ENCODE peak calls at places on chromosomes 12 and 14, in eight cellular contexts. One of them, this sample, is unnamed.

GRCh38 chr12:69388371-69388770 is 28.8 kb downstream of the YEATS4 start:
- DNase-seq in T follicular helper cell: no peak
- DNase-seq in LoVo: peak
- DNase-seq in activated CD8-positive, alpha-beta memory T cell treated with anti-CD3 and anti-CD28 coated beads, Interleukin-2, amount 50 U/mL, for 4 hours: no peak
- DNase-seq in C1 segment of cervical spinal cord: no peak
- DNase-seq in WERI-Rb-1: no peak
- DNase-seq in adipocyte: peak
- DNase-seq in fibroblast of mammary gland: peak
- DNase-seq in this sample: peak

GRCh38 chr12:116591608-116592115 is 32.5 kb downstream of the MAP1LC3B2 start:
- DNase-seq in T follicular helper cell: no peak
- DNase-seq in LoVo: no peak
- DNase-seq in activated CD8-positive, alpha-beta memory T cell treated with anti-CD3 and anti-CD28 coated beads, Interleukin-2, amount 50 U/mL, for 4 hours: no peak
- DNase-seq in C1 segment of cervical spinal cord: no peak
- DNase-seq in WERI-Rb-1: no peak
- DNase-seq in adipocyte: peak
- DNase-seq in fibroblast of mammary gland: peak
- DNase-seq in this sample: no peak

GRCh38 chr14:105138021-105138541 is 30.5 kb downstream of the JAG2 start:
- DNase-seq in T follicular helper cell: no peak
- DNase-seq in LoVo: no peak
- DNase-seq in activated CD8-positive, alpha-beta memory T cell treated with anti-CD3 and anti-CD28 coated beads, Interleukin-2, amount 50 U/mL, for 4 hours: peak
- DNase-seq in C1 segment of cervical spinal cord: no peak
- DNase-seq in WERI-Rb-1: peak
- DNase-seq in adipocyte: no peak
- DNase-seq in fibroblast of mammary gland: no peak
- DNase-seq in this sample: no peak

GRCh38 chr12:21774358-21775129 is at the start of gene KCNJ8:
- DNase-seq in T follicular helper cell: no peak
- DNase-seq in LoVo: peak
- DNase-seq in activated CD8-positive, alpha-beta memory T cell treated with anti-CD3 and anti-CD28 coated beads, Interleukin-2, amount 50 U/mL, for 4 hours: no peak
- DNase-seq in C1 segment of cervical spinal cord: peak
- DNase-seq in WERI-Rb-1: peak
- DNase-seq in adipocyte: peak
- DNase-seq in fibroblast of mammary gland: peak
- DNase-seq in this sample: no peak

GRCh38 chr14:63078606-63079005 is 33.3 kb upstream of the KCNH5 start:
- DNase-seq in T follicular helper cell: no peak
- DNase-seq in LoVo: no peak
- DNase-seq in activated CD8-positive, alpha-beta memory T cell treated with anti-CD3 and anti-CD28 coated beads, Interleukin-2, amount 50 U/mL, for 4 hours: no peak
- DNase-seq in C1 segment of cervical spinal cord: no peak
- DNase-seq in WERI-Rb-1: no peak
- DNase-seq in adipocyte: peak
- DNase-seq in fibroblast of mammary gland: no peak
- DNase-seq in this sample: no peak

GRCh38 chr14:69241577-69241976 is 18.4 kb upstream of the GALNT16 start:
- DNase-seq in T follicular helper cell: no peak
- DNase-seq in LoVo: no peak
- DNase-seq in activated CD8-positive, alpha-beta memory T cell treated with anti-CD3 and anti-CD28 coated beads, Interleukin-2, amount 50 U/mL, for 4 hours: no peak
- DNase-seq in C1 segment of cervical spinal cord: no peak
- DNase-seq in WERI-Rb-1: no peak
- DNase-seq in adipocyte: no peak
- DNase-seq in fibroblast of mammary gland: peak
- DNase-seq in this sample: no peak

GRCh38 chr12:39571351-39571750 is 48.3 kb downstream of the ABCD2 start:
- DNase-seq in T follicular helper cell: no peak
- DNase-seq in LoVo: no peak
- DNase-seq in activated CD8-positive, alpha-beta memory T cell treated with anti-CD3 and anti-CD28 coated beads, Interleukin-2, amount 50 U/mL, for 4 hours: no peak
- DNase-seq in C1 segment of cervical spinal cord: no peak
- DNase-seq in WERI-Rb-1: no peak
- DNase-seq in adipocyte: no peak
- DNase-seq in fibroblast of mammary gland: peak
- DNase-seq in this sample: no peak

GRCh38 chr14:39219075-39219499 is 14.6 kb upstream of the MIA2 start:
- DNase-seq in T follicular helper cell: no peak
- DNase-seq in LoVo: peak
- DNase-seq in activated CD8-positive, alpha-beta memory T cell treated with anti-CD3 and anti-CD28 coated beads, Interleukin-2, amount 50 U/mL, for 4 hours: no peak
- DNase-seq in C1 segment of cervical spinal cord: no peak
- DNase-seq in WERI-Rb-1: no peak
- DNase-seq in adipocyte: no peak
- DNase-seq in fibroblast of mammary gland: peak
- DNase-seq in this sample: peak

GRCh38 chr12:12443482-12443881 is 86.6 kb downstream of the BORCS5 start:
- DNase-seq in T follicular helper cell: no peak
- DNase-seq in LoVo: no peak
- DNase-seq in activated CD8-positive, alpha-beta memory T cell treated with anti-CD3 and anti-CD28 coated beads, Interleukin-2, amount 50 U/mL, for 4 hours: no peak
- DNase-seq in C1 segment of cervical spinal cord: no peak
- DNase-seq in WERI-Rb-1: no peak
- DNase-seq in adipocyte: no peak
- DNase-seq in fibroblast of mammary gland: peak
- DNase-seq in this sample: no peak

GRCh38 chr14:106094654-106095189 is 568.3 kb downstream of the TMEM121 start:
- DNase-seq in T follicular helper cell: peak
- DNase-seq in LoVo: no peak
- DNase-seq in activated CD8-positive, alpha-beta memory T cell treated with anti-CD3 and anti-CD28 coated beads, Interleukin-2, amount 50 U/mL, for 4 hours: no peak
- DNase-seq in C1 segment of cervical spinal cord: no peak
- DNase-seq in WERI-Rb-1: peak
- DNase-seq in adipocyte: no peak
- DNase-seq in fibroblast of mammary gland: no peak
- DNase-seq in this sample: no peak

GRCh38 chr12:127729381-127729780 is 537.6 kb upstream of the TMEM132C start:
- DNase-seq in T follicular helper cell: no peak
- DNase-seq in LoVo: no peak
- DNase-seq in activated CD8-positive, alpha-beta memory T cell treated with anti-CD3 and anti-CD28 coated beads, Interleukin-2, amount 50 U/mL, for 4 hours: no peak
- DNase-seq in C1 segment of cervical spinal cord: no peak
- DNase-seq in WERI-Rb-1: no peak
- DNase-seq in adipocyte: no peak
- DNase-seq in fibroblast of mammary gland: peak
- DNase-seq in this sample: no peak

GRCh38 chr12:78963439-78964222 is 99.1 kb downstream of the SYT1 start:
- DNase-seq in T follicular helper cell: no peak
- DNase-seq in LoVo: no peak
- DNase-seq in activated CD8-positive, alpha-beta memory T cell treated with anti-CD3 and anti-CD28 coated beads, Interleukin-2, amount 50 U/mL, for 4 hours: no peak
- DNase-seq in C1 segment of cervical spinal cord: no peak
- DNase-seq in WERI-Rb-1: no peak
- DNase-seq in adipocyte: peak
- DNase-seq in fibroblast of mammary gland: peak
- DNase-seq in this sample: peak

GRCh38 chr12:105670664-105671063 is 340.2 kb downstream of the C12orf75 start:
- DNase-seq in T follicular helper cell: no peak
- DNase-seq in LoVo: no peak
- DNase-seq in activated CD8-positive, alpha-beta memory T cell treated with anti-CD3 and anti-CD28 coated beads, Interleukin-2, amount 50 U/mL, for 4 hours: no peak
- DNase-seq in C1 segment of cervical spinal cord: no peak
- DNase-seq in WERI-Rb-1: no peak
- DNase-seq in adipocyte: peak
- DNase-seq in fibroblast of mammary gland: no peak
- DNase-seq in this sample: no peak

GRCh38 chr12:92035477-92035876 is 110.2 kb downstream of the BTG1 start:
- DNase-seq in T follicular helper cell: no peak
- DNase-seq in LoVo: no peak
- DNase-seq in activated CD8-positive, alpha-beta memory T cell treated with anti-CD3 and anti-CD28 coated beads, Interleukin-2, amount 50 U/mL, for 4 hours: no peak
- DNase-seq in C1 segment of cervical spinal cord: no peak
- DNase-seq in WERI-Rb-1: no peak
- DNase-seq in adipocyte: no peak
- DNase-seq in fibroblast of mammary gland: no peak
- DNase-seq in this sample: no peak

GRCh38 chr12:73678335-73678734 is 859.3 kb upstream of the ATXN7L3B start:
- DNase-seq in T follicular helper cell: no peak
- DNase-seq in LoVo: peak
- DNase-seq in activated CD8-positive, alpha-beta memory T cell treated with anti-CD3 and anti-CD28 coated beads, Interleukin-2, amount 50 U/mL, for 4 hours: no peak
- DNase-seq in C1 segment of cervical spinal cord: no peak
- DNase-seq in WERI-Rb-1: no peak
- DNase-seq in adipocyte: no peak
- DNase-seq in fibroblast of mammary gland: no peak
- DNase-seq in this sample: no peak

GRCh38 chr12:71297930-71298329 is 140.1 kb upstream of the TSPAN8 start:
- DNase-seq in T follicular helper cell: no peak
- DNase-seq in LoVo: no peak
- DNase-seq in activated CD8-positive, alpha-beta memory T cell treated with anti-CD3 and anti-CD28 coated beads, Interleukin-2, amount 50 U/mL, for 4 hours: no peak
- DNase-seq in C1 segment of cervical spinal cord: no peak
- DNase-seq in WERI-Rb-1: no peak
- DNase-seq in adipocyte: no peak
- DNase-seq in fibroblast of mammary gland: no peak
- DNase-seq in this sample: no peak

GRCh38 chr14:36975834-36976233 is 196.6 kb downstream of the SLC25A21 start:
- DNase-seq in T follicular helper cell: no peak
- DNase-seq in LoVo: no peak
- DNase-seq in activated CD8-positive, alpha-beta memory T cell treated with anti-CD3 and anti-CD28 coated beads, Interleukin-2, amount 50 U/mL, for 4 hours: no peak
- DNase-seq in C1 segment of cervical spinal cord: no peak
- DNase-seq in WERI-Rb-1: no peak
- DNase-seq in adipocyte: peak
- DNase-seq in fibroblast of mammary gland: peak
- DNase-seq in this sample: no peak

GRCh38 chr14:85217412-85217811 is 312.5 kb upstream of the FLRT2 start:
- DNase-seq in T follicular helper cell: no peak
- DNase-seq in LoVo: no peak
- DNase-seq in activated CD8-positive, alpha-beta memory T cell treated with anti-CD3 and anti-CD28 coated beads, Interleukin-2, amount 50 U/mL, for 4 hours: no peak
- DNase-seq in C1 segment of cervical spinal cord: no peak
- DNase-seq in WERI-Rb-1: no peak
- DNase-seq in adipocyte: peak
- DNase-seq in fibroblast of mammary gland: peak
- DNase-seq in this sample: no peak

GRCh38 chr12:114013601-114014345 is 47.6 kb upstream of the RBM19 start:
- DNase-seq in T follicular helper cell: no peak
- DNase-seq in LoVo: no peak
- DNase-seq in activated CD8-positive, alpha-beta memory T cell treated with anti-CD3 and anti-CD28 coated beads, Interleukin-2, amount 50 U/mL, for 4 hours: no peak
- DNase-seq in C1 segment of cervical spinal cord: no peak
- DNase-seq in WERI-Rb-1: no peak
- DNase-seq in adipocyte: no peak
- DNase-seq in fibroblast of mammary gland: peak
- DNase-seq in this sample: peak

GRCh38 chr12:116894913-116895312 is 13.7 kb upstream of the HRK start:
- DNase-seq in T follicular helper cell: no peak
- DNase-seq in LoVo: no peak
- DNase-seq in activated CD8-positive, alpha-beta memory T cell treated with anti-CD3 and anti-CD28 coated beads, Interleukin-2, amount 50 U/mL, for 4 hours: no peak
- DNase-seq in C1 segment of cervical spinal cord: no peak
- DNase-seq in WERI-Rb-1: no peak
- DNase-seq in adipocyte: no peak
- DNase-seq in fibroblast of mammary gland: no peak
- DNase-seq in this sample: no peak

GRCh38 chr12:50715174-50715573 is 48.7 kb upstream of the ATF1 start:
- DNase-seq in T follicular helper cell: no peak
- DNase-seq in LoVo: no peak
- DNase-seq in activated CD8-positive, alpha-beta memory T cell treated with anti-CD3 and anti-CD28 coated beads, Interleukin-2, amount 50 U/mL, for 4 hours: no peak
- DNase-seq in C1 segment of cervical spinal cord: no peak
- DNase-seq in WERI-Rb-1: no peak
- DNase-seq in adipocyte: peak
- DNase-seq in fibroblast of mammary gland: no peak
- DNase-seq in this sample: no peak

GRCh38 chr14:61706096-61706690 is 10.9 kb downstream of the HIF1A start:
- DNase-seq in T follicular helper cell: no peak
- DNase-seq in LoVo: no peak
- DNase-seq in activated CD8-positive, alpha-beta memory T cell treated with anti-CD3 and anti-CD28 coated beads, Interleukin-2, amount 50 U/mL, for 4 hours: no peak
- DNase-seq in C1 segment of cervical spinal cord: no peak
- DNase-seq in WERI-Rb-1: no peak
- DNase-seq in adipocyte: peak
- DNase-seq in fibroblast of mammary gland: no peak
- DNase-seq in this sample: no peak

GRCh38 chr14:64845878-64846277 is 33.8 kb downstream of the SPTB start:
- DNase-seq in T follicular helper cell: no peak
- DNase-seq in LoVo: no peak
- DNase-seq in activated CD8-positive, alpha-beta memory T cell treated with anti-CD3 and anti-CD28 coated beads, Interleukin-2, amount 50 U/mL, for 4 hours: no peak
- DNase-seq in C1 segment of cervical spinal cord: no peak
- DNase-seq in WERI-Rb-1: no peak
- DNase-seq in adipocyte: peak
- DNase-seq in fibroblast of mammary gland: peak
- DNase-seq in this sample: no peak

GRCh38 chr14:90536511-90537191 is 139.8 kb downstream of the CALM1 start:
- DNase-seq in T follicular helper cell: no peak
- DNase-seq in LoVo: no peak
- DNase-seq in activated CD8-positive, alpha-beta memory T cell treated with anti-CD3 and anti-CD28 coated beads, Interleukin-2, amount 50 U/mL, for 4 hours: no peak
- DNase-seq in C1 segment of cervical spinal cord: no peak
- DNase-seq in WERI-Rb-1: no peak
- DNase-seq in adipocyte: no peak
- DNase-seq in fibroblast of mammary gland: no peak
- DNase-seq in this sample: no peak

GRCh38 chr14:34997762-34998161 is 15.0 kb downstream of the SRP54 start:
- DNase-seq in T follicular helper cell: no peak
- DNase-seq in LoVo: no peak
- DNase-seq in activated CD8-positive, alpha-beta memory T cell treated with anti-CD3 and anti-CD28 coated beads, Interleukin-2, amount 50 U/mL, for 4 hours: no peak
- DNase-seq in C1 segment of cervical spinal cord: no peak
- DNase-seq in WERI-Rb-1: no peak
- DNase-seq in adipocyte: no peak
- DNase-seq in fibroblast of mammary gland: no peak
- DNase-seq in this sample: no peak

GRCh38 chr14:92540472-92541048 is 27.0 kb downstream of the RIN3 start:
- DNase-seq in T follicular helper cell: no peak
- DNase-seq in LoVo: peak
- DNase-seq in activated CD8-positive, alpha-beta memory T cell treated with anti-CD3 and anti-CD28 coated beads, Interleukin-2, amount 50 U/mL, for 4 hours: no peak
- DNase-seq in C1 segment of cervical spinal cord: peak
- DNase-seq in WERI-Rb-1: no peak
- DNase-seq in adipocyte: peak
- DNase-seq in fibroblast of mammary gland: peak
- DNase-seq in this sample: peak

GRCh38 chr14:75595211-75595610 is 16.8 kb downstream of the FLVCR2 start:
- DNase-seq in T follicular helper cell: no peak
- DNase-seq in LoVo: no peak
- DNase-seq in activated CD8-positive, alpha-beta memory T cell treated with anti-CD3 and anti-CD28 coated beads, Interleukin-2, amount 50 U/mL, for 4 hours: no peak
- DNase-seq in C1 segment of cervical spinal cord: no peak
- DNase-seq in WERI-Rb-1: no peak
- DNase-seq in adipocyte: no peak
- DNase-seq in fibroblast of mammary gland: no peak
- DNase-seq in this sample: no peak

GRCh38 chr12:93183940-93184663 is 193.6 kb upstream of the NUDT4 start:
- DNase-seq in T follicular helper cell: no peak
- DNase-seq in LoVo: no peak
- DNase-seq in activated CD8-positive, alpha-beta memory T cell treated with anti-CD3 and anti-CD28 coated beads, Interleukin-2, amount 50 U/mL, for 4 hours: no peak
- DNase-seq in C1 segment of cervical spinal cord: no peak
- DNase-seq in WERI-Rb-1: no peak
- DNase-seq in adipocyte: peak
- DNase-seq in fibroblast of mammary gland: peak
- DNase-seq in this sample: no peak

GRCh38 chr12:51730745-51731144 is 117.8 kb downstream of the FIGNL2 start:
- DNase-seq in T follicular helper cell: no peak
- DNase-seq in LoVo: no peak
- DNase-seq in activated CD8-positive, alpha-beta memory T cell treated with anti-CD3 and anti-CD28 coated beads, Interleukin-2, amount 50 U/mL, for 4 hours: no peak
- DNase-seq in C1 segment of cervical spinal cord: no peak
- DNase-seq in WERI-Rb-1: no peak
- DNase-seq in adipocyte: no peak
- DNase-seq in fibroblast of mammary gland: no peak
- DNase-seq in this sample: no peak

GRCh38 chr12:12507121-12507520 is 55.5 kb downstream of the DUSP16 start:
- DNase-seq in T follicular helper cell: no peak
- DNase-seq in LoVo: no peak
- DNase-seq in activated CD8-positive, alpha-beta memory T cell treated with anti-CD3 and anti-CD28 coated beads, Interleukin-2, amount 50 U/mL, for 4 hours: no peak
- DNase-seq in C1 segment of cervical spinal cord: no peak
- DNase-seq in WERI-Rb-1: no peak
- DNase-seq in adipocyte: peak
- DNase-seq in fibroblast of mammary gland: no peak
- DNase-seq in this sample: no peak

GRCh38 chr12:48092606-48093005 is 13.3 kb downstream of the SENP1 start:
- DNase-seq in T follicular helper cell: no peak
- DNase-seq in LoVo: no peak
- DNase-seq in activated CD8-positive, alpha-beta memory T cell treated with anti-CD3 and anti-CD28 coated beads, Interleukin-2, amount 50 U/mL, for 4 hours: no peak
- DNase-seq in C1 segment of cervical spinal cord: no peak
- DNase-seq in WERI-Rb-1: no peak
- DNase-seq in adipocyte: peak
- DNase-seq in fibroblast of mammary gland: no peak
- DNase-seq in this sample: no peak

GRCh38 chr12:24226745-24227350 is 277.4 kb upstream of the SOX5 start:
- DNase-seq in T follicular helper cell: no peak
- DNase-seq in LoVo: peak
- DNase-seq in activated CD8-positive, alpha-beta memory T cell treated with anti-CD3 and anti-CD28 coated beads, Interleukin-2, amount 50 U/mL, for 4 hours: no peak
- DNase-seq in C1 segment of cervical spinal cord: no peak
- DNase-seq in WERI-Rb-1: no peak
- DNase-seq in adipocyte: peak
- DNase-seq in fibroblast of mammary gland: peak
- DNase-seq in this sample: no peak

GRCh38 chr14:31291210-31291609 is 83.6 kb upstream of the HECTD1 start:
- DNase-seq in T follicular helper cell: no peak
- DNase-seq in LoVo: no peak
- DNase-seq in activated CD8-positive, alpha-beta memory T cell treated with anti-CD3 and anti-CD28 coated beads, Interleukin-2, amount 50 U/mL, for 4 hours: no peak
- DNase-seq in C1 segment of cervical spinal cord: no peak
- DNase-seq in WERI-Rb-1: no peak
- DNase-seq in adipocyte: no peak
- DNase-seq in fibroblast of mammary gland: no peak
- DNase-seq in this sample: no peak

GRCh38 chr14:84095796-84096195 is 1434.1 kb upstream of the FLRT2 start:
- DNase-seq in T follicular helper cell: no peak
- DNase-seq in LoVo: no peak
- DNase-seq in activated CD8-positive, alpha-beta memory T cell treated with anti-CD3 and anti-CD28 coated beads, Interleukin-2, amount 50 U/mL, for 4 hours: no peak
- DNase-seq in C1 segment of cervical spinal cord: no peak
- DNase-seq in WERI-Rb-1: no peak
- DNase-seq in adipocyte: no peak
- DNase-seq in fibroblast of mammary gland: no peak
- DNase-seq in this sample: no peak

This sample was measured in HCT116.